ENCODE peak calls at places on chromosomes 11 and 22, in seven cellular contexts. One of them, this sample, is unnamed. For H3K4me1, the result is how much of the 10 kb centered on the place peaks cover.

GRCh38 chr22:39518996-39519680 is 1.2 kb upstream of the ATF4 start:
- DNase-seq in uterus: no peak
- DNase-seq in HepG2: no peak
- DNase-seq in kidney: peak
- DNase-seq in CD4-positive, alpha-beta memory T cell: no peak
- DNase-seq in GM23248: no peak
- DNase-seq in naive thymus-derived CD4-positive, alpha-beta T cell: no peak
- DNase-seq in this sample: no peak

GRCh38 chr22:37165940-37166674 is 16.4 kb upstream of the IL2RB start:
- DNase-seq in uterus: no peak
- DNase-seq in HepG2: no peak
- DNase-seq in kidney: peak
- DNase-seq in CD4-positive, alpha-beta memory T cell: no peak
- DNase-seq in GM23248: no peak
- DNase-seq in naive thymus-derived CD4-positive, alpha-beta T cell: no peak
- DNase-seq in this sample: no peak

GRCh38 chr11:43071338-43071737 is 240.5 kb upstream of the API5 start:
- DNase-seq in uterus: no peak
- DNase-seq in HepG2: no peak
- DNase-seq in kidney: no peak
- DNase-seq in CD4-positive, alpha-beta memory T cell: no peak
- DNase-seq in GM23248: no peak
- DNase-seq in naive thymus-derived CD4-positive, alpha-beta T cell: no peak
- DNase-seq in this sample: no peak

GRCh38 chr11:72864692-72865655 is 50.8 kb downstream of the ATG16L2 start:
- DNase-seq in uterus: no peak
- DNase-seq in HepG2: no peak
- DNase-seq in kidney: no peak
- DNase-seq in CD4-positive, alpha-beta memory T cell: no peak
- DNase-seq in GM23248: peak
- DNase-seq in naive thymus-derived CD4-positive, alpha-beta T cell: no peak
- DNase-seq in this sample: no peak

GRCh38 chr11:73331138-73331916 is 23.3 kb downstream of the ARHGEF17 start:
- DNase-seq in uterus: peak
- DNase-seq in HepG2: peak
- DNase-seq in kidney: peak
- DNase-seq in CD4-positive, alpha-beta memory T cell: no peak
- DNase-seq in GM23248: no peak
- DNase-seq in naive thymus-derived CD4-positive, alpha-beta T cell: no peak
- DNase-seq in this sample: no peak

GRCh38 chr11:95584589-95584988 is 205.0 kb downstream of the FAM76B start:
- DNase-seq in uterus: no peak
- DNase-seq in HepG2: peak
- DNase-seq in kidney: no peak
- DNase-seq in CD4-positive, alpha-beta memory T cell: no peak
- DNase-seq in GM23248: no peak
- DNase-seq in naive thymus-derived CD4-positive, alpha-beta T cell: no peak
- DNase-seq in this sample: no peak

GRCh38 chr11:80505771-80506170 is 1064.9 kb upstream of the TENM4 start:
- DNase-seq in uterus: no peak
- DNase-seq in HepG2: no peak
- DNase-seq in kidney: no peak
- DNase-seq in CD4-positive, alpha-beta memory T cell: no peak
- DNase-seq in GM23248: no peak
- DNase-seq in naive thymus-derived CD4-positive, alpha-beta T cell: no peak
- DNase-seq in this sample: no peak

GRCh38 chr22:44870021-44870420 is 117.6 kb downstream of the ARHGAP8 start:
- DNase-seq in uterus: no peak
- DNase-seq in HepG2: no peak
- DNase-seq in kidney: peak
- DNase-seq in CD4-positive, alpha-beta memory T cell: no peak
- DNase-seq in GM23248: peak
- DNase-seq in naive thymus-derived CD4-positive, alpha-beta T cell: no peak
- DNase-seq in this sample: no peak

GRCh38 chr22:39175127-39176066 is 22.9 kb upstream of the CBX7 start:
- DNase-seq in uterus: no peak
- DNase-seq in HepG2: no peak
- DNase-seq in kidney: peak
- DNase-seq in CD4-positive, alpha-beta memory T cell: no peak
- DNase-seq in GM23248: peak
- DNase-seq in naive thymus-derived CD4-positive, alpha-beta T cell: no peak
- DNase-seq in this sample: no peak

GRCh38 chr11:65918211-65919150 is at the start of gene C11orf68:
- DNase-seq in uterus: no peak
- DNase-seq in HepG2: no peak
- DNase-seq in kidney: no peak
- DNase-seq in CD4-positive, alpha-beta memory T cell: no peak
- DNase-seq in GM23248: peak
- DNase-seq in naive thymus-derived CD4-positive, alpha-beta T cell: peak
- DNase-seq in this sample: no peak

GRCh38 chr22:22074634-22075381 is 92.2 kb upstream of the TOP3B start:
- DNase-seq in uterus: no peak
- DNase-seq in HepG2: no peak
- DNase-seq in kidney: no peak
- DNase-seq in CD4-positive, alpha-beta memory T cell: no peak
- DNase-seq in GM23248: no peak
- DNase-seq in naive thymus-derived CD4-positive, alpha-beta T cell: no peak
- DNase-seq in this sample: no peak

GRCh38 chr11:70934999-70935768 is 317.2 kb downstream of the SHANK2 start:
- DNase-seq in uterus: no peak
- DNase-seq in HepG2: peak
- DNase-seq in kidney: peak
- DNase-seq in CD4-positive, alpha-beta memory T cell: no peak
- DNase-seq in GM23248: peak
- DNase-seq in naive thymus-derived CD4-positive, alpha-beta T cell: no peak
- DNase-seq in this sample: no peak

GRCh38 chr11:17596711-17597110 is 49.7 kb downstream of the OTOG start:
- DNase-seq in uterus: no peak
- DNase-seq in HepG2: no peak
- DNase-seq in kidney: peak
- DNase-seq in CD4-positive, alpha-beta memory T cell: no peak
- DNase-seq in GM23248: no peak
- DNase-seq in naive thymus-derived CD4-positive, alpha-beta T cell: no peak
- DNase-seq in this sample: no peak

GRCh38 chr11:26158251-26158650 is 173.7 kb upstream of the ANO3 start:
- DNase-seq in uterus: no peak
- DNase-seq in HepG2: no peak
- DNase-seq in kidney: no peak
- DNase-seq in CD4-positive, alpha-beta memory T cell: no peak
- DNase-seq in GM23248: no peak
- DNase-seq in naive thymus-derived CD4-positive, alpha-beta T cell: no peak
- DNase-seq in this sample: no peak

GRCh38 chr11:32233928-32234327 is 143.1 kb downstream of the RCN1 start:
- DNase-seq in uterus: no peak
- DNase-seq in HepG2: no peak
- DNase-seq in kidney: no peak
- DNase-seq in CD4-positive, alpha-beta memory T cell: no peak
- DNase-seq in GM23248: no peak
- DNase-seq in naive thymus-derived CD4-positive, alpha-beta T cell: no peak
- DNase-seq in this sample: no peak

GRCh38 chr11:76408171-76408965 is 27.2 kb downstream of the GVQW3 start:
- DNase-seq in uterus: no peak
- DNase-seq in HepG2: no peak
- DNase-seq in kidney: no peak
- DNase-seq in CD4-positive, alpha-beta memory T cell: no peak
- DNase-seq in GM23248: no peak
- DNase-seq in naive thymus-derived CD4-positive, alpha-beta T cell: no peak
- DNase-seq in this sample: no peak

GRCh38 chr11:30960387-30960992 is 374.3 kb upstream of the MPPED2 start:
- DNase-seq in uterus: no peak
- DNase-seq in HepG2: peak
- DNase-seq in kidney: no peak
- DNase-seq in CD4-positive, alpha-beta memory T cell: no peak
- DNase-seq in GM23248: peak
- DNase-seq in naive thymus-derived CD4-positive, alpha-beta T cell: no peak
- DNase-seq in this sample: no peak

DNA sequence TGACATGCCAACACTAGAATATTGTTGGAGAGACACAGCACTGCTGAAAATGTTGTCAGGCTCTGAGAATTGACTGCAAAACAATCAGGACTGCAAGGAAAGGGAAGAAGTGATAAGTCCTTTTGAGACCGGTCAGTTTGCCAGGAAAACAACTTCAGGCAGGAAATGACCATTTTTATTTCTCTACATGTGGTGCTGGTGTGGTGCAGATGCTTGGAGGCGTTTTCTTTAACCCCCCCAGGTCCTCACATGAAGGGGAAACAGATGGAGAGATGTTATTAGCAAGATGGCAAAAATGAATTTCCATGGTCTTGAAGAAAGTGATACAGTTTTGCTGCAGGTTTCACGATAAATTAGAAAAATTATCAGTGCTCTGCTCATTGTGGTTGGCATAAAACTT is 5.7 kb downstream of the AP2A2 start:
- DNase-seq in uterus: no peak
- DNase-seq in HepG2: no peak
- DNase-seq in kidney: peak
- DNase-seq in CD4-positive, alpha-beta memory T cell: no peak
- DNase-seq in GM23248: peak
- DNase-seq in naive thymus-derived CD4-positive, alpha-beta T cell: no peak
- DNase-seq in this sample: no peak
- H3K4me1 ChIP-seq in uterus: under half
- H3K4me1 ChIP-seq in HepG2: half or more
- H3K4me1 ChIP-seq in kidney: half or more
- H3K4me1 ChIP-seq in CD4-positive, alpha-beta memory T cell: half or more
- H3K4me1 ChIP-seq in GM23248: under half
- H3K4me1 ChIP-seq in naive thymus-derived CD4-positive, alpha-beta T cell: under half
- H3K4me1 ChIP-seq in this sample: half or more

GRCh38 chr11:19978668-19979518 is 181.4 kb downstream of the DBX1 start:
- DNase-seq in uterus: peak
- DNase-seq in HepG2: peak
- DNase-seq in kidney: no peak
- DNase-seq in CD4-positive, alpha-beta memory T cell: no peak
- DNase-seq in GM23248: peak
- DNase-seq in naive thymus-derived CD4-positive, alpha-beta T cell: no peak
- DNase-seq in this sample: no peak

GRCh38 chr11:19977941-19978340 is 182.3 kb downstream of the DBX1 start:
- DNase-seq in uterus: no peak
- DNase-seq in HepG2: no peak
- DNase-seq in kidney: no peak
- DNase-seq in CD4-positive, alpha-beta memory T cell: no peak
- DNase-seq in GM23248: no peak
- DNase-seq in naive thymus-derived CD4-positive, alpha-beta T cell: no peak
- DNase-seq in this sample: no peak

GRCh38 chr11:19980957-19981669 is 179.2 kb downstream of the DBX1 start:
- DNase-seq in uterus: peak
- DNase-seq in HepG2: peak
- DNase-seq in kidney: no peak
- DNase-seq in CD4-positive, alpha-beta memory T cell: peak
- DNase-seq in GM23248: peak
- DNase-seq in naive thymus-derived CD4-positive, alpha-beta T cell: no peak
- DNase-seq in this sample: no peak

GRCh38 chr11:19980388-19980787 is 179.9 kb downstream of the DBX1 start:
- DNase-seq in uterus: no peak
- DNase-seq in HepG2: no peak
- DNase-seq in kidney: no peak
- DNase-seq in CD4-positive, alpha-beta memory T cell: no peak
- DNase-seq in GM23248: no peak
- DNase-seq in naive thymus-derived CD4-positive, alpha-beta T cell: no peak
- DNase-seq in this sample: no peak

DNA sequence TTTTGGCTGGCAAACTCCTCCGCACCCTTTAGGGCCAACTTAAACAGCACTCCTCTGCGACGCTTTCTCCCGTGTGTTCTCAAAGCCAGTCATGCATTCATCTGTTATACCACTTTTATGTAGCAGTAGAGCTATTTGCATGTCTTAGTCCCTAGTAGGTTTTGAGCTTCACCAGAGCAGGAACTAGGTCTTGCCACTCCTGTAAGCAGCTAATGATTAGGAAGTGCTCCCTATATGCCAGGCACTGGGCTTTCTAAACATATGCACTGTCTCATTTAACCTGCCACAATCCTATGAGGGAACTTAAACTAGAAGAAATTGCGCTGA is 180.8 kb downstream of the DBX1 start:
- DNase-seq in uterus: no peak
- DNase-seq in HepG2: no peak
- DNase-seq in kidney: no peak
- DNase-seq in CD4-positive, alpha-beta memory T cell: no peak
- DNase-seq in GM23248: no peak
- DNase-seq in naive thymus-derived CD4-positive, alpha-beta T cell: no peak
- DNase-seq in this sample: no peak
- H3K4me1 ChIP-seq in uterus: under half
- H3K4me1 ChIP-seq in HepG2: half or more
- H3K4me1 ChIP-seq in kidney: under half
- H3K4me1 ChIP-seq in CD4-positive, alpha-beta memory T cell: under half
- H3K4me1 ChIP-seq in GM23248: under half
- H3K4me1 ChIP-seq in naive thymus-derived CD4-positive, alpha-beta T cell: under half
- H3K4me1 ChIP-seq in this sample: half or more

GRCh38 chr22:23651676-23652075 is 19.6 kb upstream of the DRICH1 start:
- DNase-seq in uterus: no peak
- DNase-seq in HepG2: no peak
- DNase-seq in kidney: peak
- DNase-seq in CD4-positive, alpha-beta memory T cell: no peak
- DNase-seq in GM23248: no peak
- DNase-seq in naive thymus-derived CD4-positive, alpha-beta T cell: no peak
- DNase-seq in this sample: no peak
- H3K4me1 ChIP-seq in uterus: under half
- H3K4me1 ChIP-seq in HepG2: under half
- H3K4me1 ChIP-seq in kidney: under half
- H3K4me1 ChIP-seq in CD4-positive, alpha-beta memory T cell: under half
- H3K4me1 ChIP-seq in GM23248: under half
- H3K4me1 ChIP-seq in naive thymus-derived CD4-positive, alpha-beta T cell: under half
- H3K4me1 ChIP-seq in this sample: under half

GRCh38 chr11:47071871-47072270 is 104.8 kb downstream of the ARFGAP2 start:
- DNase-seq in uterus: no peak
- DNase-seq in HepG2: no peak
- DNase-seq in kidney: no peak
- DNase-seq in CD4-positive, alpha-beta memory T cell: no peak
- DNase-seq in GM23248: peak
- DNase-seq in naive thymus-derived CD4-positive, alpha-beta T cell: no peak
- DNase-seq in this sample: no peak
- H3K4me1 ChIP-seq in uterus: under half
- H3K4me1 ChIP-seq in HepG2: under half
- H3K4me1 ChIP-seq in kidney: under half
- H3K4me1 ChIP-seq in CD4-positive, alpha-beta memory T cell: under half
- H3K4me1 ChIP-seq in GM23248: under half
- H3K4me1 ChIP-seq in naive thymus-derived CD4-positive, alpha-beta T cell: under half
- H3K4me1 ChIP-seq in this sample: under half

GRCh38 chr11:133181066-133181465 is 351.2 kb downstream of the OPCML start:
- DNase-seq in uterus: no peak
- DNase-seq in HepG2: no peak
- DNase-seq in kidney: no peak
- DNase-seq in CD4-positive, alpha-beta memory T cell: no peak
- DNase-seq in GM23248: no peak
- DNase-seq in naive thymus-derived CD4-positive, alpha-beta T cell: no peak
- DNase-seq in this sample: no peak
- H3K4me1 ChIP-seq in uterus: under half
- H3K4me1 ChIP-seq in HepG2: under half
- H3K4me1 ChIP-seq in kidney: under half
- H3K4me1 ChIP-seq in CD4-positive, alpha-beta memory T cell: under half
- H3K4me1 ChIP-seq in GM23248: under half
- H3K4me1 ChIP-seq in naive thymus-derived CD4-positive, alpha-beta T cell: under half
- H3K4me1 ChIP-seq in this sample: under half

GRCh38 chr11:69000831-69001245 is 12.2 kb downstream of the MRGPRF start:
- DNase-seq in uterus: peak
- DNase-seq in HepG2: peak
- DNase-seq in kidney: peak
- DNase-seq in CD4-positive, alpha-beta memory T cell: no peak
- DNase-seq in GM23248: peak
- DNase-seq in naive thymus-derived CD4-positive, alpha-beta T cell: no peak
- DNase-seq in this sample: no peak
- H3K4me1 ChIP-seq in uterus: under half
- H3K4me1 ChIP-seq in HepG2: under half
- H3K4me1 ChIP-seq in kidney: under half
- H3K4me1 ChIP-seq in CD4-positive, alpha-beta memory T cell: under half
- H3K4me1 ChIP-seq in GM23248: under half
- H3K4me1 ChIP-seq in naive thymus-derived CD4-positive, alpha-beta T cell: under half
- H3K4me1 ChIP-seq in this sample: half or more